ENCODE peak calls at places on chromosomes 12 and 14, in six cellular contexts. H, A, B, S, O and W are unnamed samples.

GRCh38 chr12:124369055-124369900 is 74.4 kb downstream of the RFLNA start:
- DNase-seq in H (peak), S (peak), A (peak), O (peak), B (peak), W (peak)

GRCh38 chr12:105393586-105393985 is 63.1 kb downstream of the C12orf75 start:
- DNase-seq in B (no peak), A (no peak), S (no peak), O (no peak), H (no peak), W (peak)

GRCh38 chr12:126432780-126433179 is 1367.5 kb downstream of the AACS start:
- DNase-seq in H (peak), O (no peak), B (no peak), A (no peak), S (no peak), W (peak)

GRCh38 chr12:54352891-54353874 is 11.1 kb downstream of the GPR84 start:
- DNase-seq in B (peak), O (peak), A (no peak), H (no peak), S (peak), W (peak)

GRCh38 chr14:68955164-68955921 is 23.8 kb downstream of the ACTN1 start:
- DNase-seq in O (no peak), H (no peak), S (no peak), B (no peak), A (peak), W (peak)

GRCh38 chr12:53624453-53624852 is 1.7 kb downstream of the ATF7 start:
- DNase-seq in S (no peak), A (no peak), B (no peak), O (no peak), H (no peak), W (peak)

GRCh38 chr12:88351121-88351520 is 209.0 kb downstream of the TMTC3 start:
- DNase-seq in B (no peak), O (no peak), A (no peak), S (no peak), H (no peak), W (no peak)

GRCh38 chr14:30994681-30995620 is 30.5 kb upstream of the AP4S1 start:
- DNase-seq in S (no peak), O (peak), H (no peak), B (no peak), A (no peak), W (peak)

GRCh38 chr12:74539261-74539660 is 1.6 kb downstream of the ATXN7L3B start:
- DNase-seq in A (no peak), S (no peak), O (no peak), B (no peak), H (no peak), W (peak)

GRCh38 chr12:46174061-46174662 is 94.7 kb downstream of the SLC38A1 start:
- DNase-seq in A (no peak), O (no peak), B (no peak), H (no peak), S (no peak), W (no peak)

GRCh38 chr14:94028450-94028826 is 2.3 kb downstream of the OTUB2 start:
- DNase-seq in H (no peak), S (no peak), B (no peak), A (no peak), O (no peak), W (no peak)
- TF ChIP-seq CTCF in H (no peak), S (no peak), B (no peak), A (no peak), O (no peak), W (no peak)

DNA sequence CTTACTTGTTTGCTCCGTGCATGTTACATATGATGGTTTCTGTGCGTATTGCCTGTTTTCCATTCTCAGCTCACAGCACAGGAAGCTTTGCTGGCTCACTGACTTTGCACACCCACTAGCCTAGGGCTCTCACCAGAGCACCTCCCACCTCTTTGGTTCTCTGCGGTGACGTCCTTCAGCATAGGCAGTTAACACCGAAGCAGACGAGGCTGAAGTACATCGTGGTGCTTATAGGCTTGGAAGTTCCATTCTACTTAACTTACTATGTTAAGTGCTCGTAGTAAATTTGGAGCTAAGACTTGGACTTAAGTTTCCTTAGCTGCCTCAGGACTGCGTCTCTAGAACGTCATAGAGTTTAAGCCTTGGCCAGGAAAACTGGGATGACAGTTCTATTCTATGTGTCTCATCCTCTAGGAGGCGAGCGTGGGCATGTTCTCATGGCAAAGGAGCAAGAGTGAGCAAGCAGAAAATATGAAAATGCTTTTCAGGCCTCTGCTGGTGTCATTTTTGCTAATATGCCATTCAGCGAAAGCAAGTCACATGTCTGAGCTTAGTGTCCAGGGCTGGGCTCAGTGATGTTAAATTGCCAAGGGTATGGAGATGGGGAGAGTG is 57.4 kb downstream of the NRXN3 start:
- DNase-seq in S (no peak), B (no peak), O (no peak), H (no peak), A (peak), W (no peak)
- TF ChIP-seq CTCF in S (no peak), B (no peak), O (peak), H (no peak), A (no peak), W (no peak)

GRCh38 chr12:2364566-2365165 is 311.9 kb downstream of the CACNA1C start:
- DNase-seq in S (no peak), O (no peak), H (no peak), B (no peak), A (peak), W (no peak)
- TF ChIP-seq CTCF in S (no peak), O (no peak), H (no peak), B (no peak), A (no peak), W (no peak)

GRCh38 chr12:104288635-104289258 is 14.8 kb upstream of the EID3 start:
- DNase-seq in A (peak), B (peak), H (peak), S (peak), O (peak), W (peak)
- TF ChIP-seq CTCF in A (no peak), B (no peak), H (no peak), S (no peak), O (no peak), W (no peak)

DNA sequence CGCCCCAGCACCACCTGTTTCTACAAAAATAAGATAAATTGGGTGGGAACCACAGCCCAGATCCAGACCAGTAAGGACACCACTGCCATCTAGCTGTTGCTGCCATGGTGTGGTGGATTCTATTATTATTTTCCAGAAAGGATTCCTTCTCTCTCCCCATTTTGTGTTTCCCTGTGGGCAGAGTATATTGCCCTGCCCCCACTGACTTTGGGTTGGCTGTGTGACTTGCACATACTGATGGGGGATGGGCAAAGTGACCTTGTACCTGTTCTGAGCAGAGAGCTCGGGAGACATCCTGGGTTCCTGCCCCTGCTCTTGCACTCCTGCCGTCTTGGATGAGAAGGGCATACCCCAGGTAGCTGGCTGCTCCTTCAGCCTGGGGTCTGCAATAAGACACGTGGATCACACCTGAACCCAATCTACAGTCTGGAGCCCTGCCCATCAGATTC is 24.3 kb downstream of the MOAP1 start:
- DNase-seq in S (no peak), H (no peak), B (no peak), A (no peak), O (peak), W (no peak)
- TF ChIP-seq CTCF in S (no peak), H (peak), B (no peak), A (no peak), O (peak), W (peak)

GRCh38 chr12:52171950-52172512 is 19.8 kb downstream of the KRT80 start:
- DNase-seq in B (no peak), S (peak), O (peak), A (no peak), H (no peak), W (no peak)
- TF ChIP-seq CTCF in B (no peak), S (no peak), O (peak), A (no peak), H (peak), W (peak)

GRCh38 chr12:79954037-79954436 is 19.1 kb upstream of the PPP1R12A start:
- DNase-seq in B (no peak), A (no peak), O (no peak), H (no peak), S (no peak), W (no peak)
- TF ChIP-seq CTCF in B (no peak), A (no peak), O (no peak), H (no peak), S (no peak), W (no peak)